ENCODE peak calls at places on chromosomes 6 and 20, in four cellular contexts. W, N, M and C are unnamed samples.
A peak's percentile ranks its signal among the peaks of the same experiment; 100 is the strongest.

GRCh38 chr6:126888727-126889725 is 229.4 kb upstream of the RSPO3 start:
- DNase-seq in W (no peak), N (no peak), M (no peak), C (no peak)

GRCh38 chr6:125948455-125948854 is 8.1 kb upstream of the HINT3 start:
- DNase-seq in W (no peak), N (no peak), M (no peak), C (no peak)

GRCh38 chr6:96249748-96250147 is 234.0 kb downstream of the FUT9 start:
- DNase-seq in W (no peak), N (no peak), M (no peak), C (no peak)

GRCh38 chr6:17392978-17393334 is 439 bp upstream of the CAP2 start:
- DNase-seq in W (no peak), N (no peak), M (no peak), C (no peak)

GRCh38 chr6:903746-904145 is 210.8 kb upstream of the EXOC2 start:
- DNase-seq in W (no peak), N (no peak), M (no peak), C (no peak)

GRCh38 chr6:21597706-21598273 is 4.2 kb downstream of the SOX4 start:
- DNase-seq in W (no peak), N (no peak), M (no peak), C (no peak)

GRCh38 chr6:5116243-5116991 is 31.3 kb downstream of the PPP1R3G start:
- DNase-seq in W (no peak), N (no peak), M (no peak), C (no peak)

GRCh38 chr6:85641916-85642773 is 541 bp downstream of the SYNCRIP start:
- DNase-seq in W (peak; percentile 68), N (peak; percentile 19), M (peak; percentile 57), C (peak; percentile 14)

GRCh38 chr6:63997727-63998126 is 362.1 kb downstream of the PHF3 start:
- DNase-seq in W (no peak), N (no peak), M (no peak), C (no peak)

GRCh38 chr6:134980846-134981245 is 30.9 kb upstream of the ALDH8A1 start:
- DNase-seq in W (no peak), N (no peak), M (peak; percentile 25), C (no peak)

GRCh38 chr6:27280064-27280539 is 32.0 kb downstream of the POM121L2 start:
- DNase-seq in W (no peak), N (no peak), M (peak; percentile 72), C (peak; percentile 69)

DNA sequence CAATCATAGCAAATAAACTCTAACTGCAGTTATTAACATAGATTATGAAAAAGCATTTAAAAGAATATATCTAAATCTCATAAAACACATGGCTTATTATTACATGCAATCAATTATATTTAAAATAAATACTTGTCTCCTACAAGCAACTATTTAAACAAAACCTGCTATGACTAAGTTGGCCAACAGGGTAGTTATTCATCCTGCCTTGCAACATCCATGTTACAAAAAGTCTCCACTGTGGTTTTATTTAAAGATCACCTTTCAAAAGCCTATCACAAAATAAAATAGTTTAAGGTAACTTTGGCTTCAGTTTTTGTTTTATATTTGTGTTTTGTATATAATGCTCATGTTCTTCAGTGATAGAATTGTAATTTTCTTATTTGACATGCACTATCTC is 1127.0 kb upstream of the MAP3K7 start:
- DNase-seq in W (no peak), N (no peak), M (no peak), C (peak; percentile 36)
- TF ChIP-seq CTCF in W (no peak), N (no peak), M (no peak), C (peak; percentile 36)

DNA sequence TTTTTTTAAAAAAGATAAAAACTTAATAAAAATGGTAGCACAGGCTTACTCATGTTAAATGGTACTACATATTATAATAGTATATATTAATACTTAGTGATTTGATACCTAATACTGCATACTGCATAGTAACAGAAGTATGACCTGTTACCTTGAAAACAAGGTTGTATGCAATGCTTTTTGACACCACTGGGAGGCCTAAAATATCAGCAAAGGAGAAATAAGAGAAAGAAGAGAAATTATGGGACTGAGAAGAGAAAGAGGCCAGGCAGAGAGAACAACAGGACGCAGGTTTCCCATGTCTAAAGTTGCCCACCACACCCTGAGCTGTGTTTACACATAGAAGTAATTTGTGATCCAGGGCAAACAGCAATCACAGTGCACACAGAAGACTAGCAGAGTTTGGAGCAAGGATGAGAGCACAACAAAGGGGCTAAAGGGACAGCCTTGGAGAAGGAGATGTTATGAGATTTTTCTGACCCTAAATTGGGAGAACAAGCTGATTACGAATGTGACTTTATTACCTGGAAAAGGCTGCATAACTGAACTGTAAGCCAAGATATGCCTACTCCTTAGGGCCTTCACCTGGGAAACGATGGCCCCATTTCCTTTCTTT is 73.2 kb downstream of the ROS1 start:
- DNase-seq in W (no peak), N (no peak), M (no peak), C (peak; percentile 35)
- TF ChIP-seq CTCF in W (no peak), N (peak; percentile 33), M (no peak), C (peak; percentile 71)

GRCh38 chr6:103273048-103273447 is 1586.7 kb downstream of the HACE1 start:
- DNase-seq in W (no peak), N (no peak), M (peak; percentile 5), C (no peak)
- TF ChIP-seq CTCF in W (peak; percentile 29), N (no peak), M (no peak), C (peak; percentile 20)

DNA sequence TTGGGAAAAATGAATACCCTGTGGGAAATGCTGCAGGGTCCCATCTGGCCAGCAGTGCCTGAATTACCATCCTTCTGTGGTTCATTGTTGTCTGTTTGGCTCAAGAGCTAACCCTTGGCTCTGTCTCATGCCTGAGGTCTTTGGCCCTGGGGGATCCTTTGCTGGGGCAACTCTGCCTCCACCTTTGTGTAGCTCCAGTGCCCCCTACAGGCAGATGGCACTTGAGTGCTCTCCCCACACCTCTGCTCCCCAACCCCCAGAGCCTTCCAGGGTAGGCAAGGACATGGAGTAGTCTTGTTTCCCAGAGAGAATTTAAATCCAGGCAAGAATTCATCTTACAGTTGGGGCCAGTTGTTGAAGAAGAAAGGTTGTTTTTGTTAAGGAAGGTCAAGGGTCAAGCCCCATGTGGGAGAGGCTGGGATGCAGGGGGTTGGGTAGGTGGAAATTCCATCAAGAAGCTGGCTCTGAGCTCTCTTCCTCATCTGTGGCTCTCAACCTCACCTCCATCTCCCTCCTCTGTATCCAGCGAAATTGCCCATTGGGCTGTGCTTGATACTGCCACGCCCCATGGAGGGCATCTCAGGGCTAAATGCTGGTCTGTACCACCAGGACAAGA is 44.2 kb downstream of the ZNF831 start:
- DNase-seq in W (peak; percentile 73), N (peak; percentile 66), M (peak; percentile 63), C (no peak)
- TF ChIP-seq CTCF in W (peak; percentile 74), N (peak; percentile 93), M (peak; percentile 73), C (peak; percentile 60)

GRCh38 chr6:33248643-33248931 is 23.1 kb downstream of the VPS52 start:
- DNase-seq in W (no peak), N (no peak), M (no peak), C (no peak)
- TF ChIP-seq CTCF in W (peak; percentile 32), N (no peak), M (no peak), C (no peak)

GRCh38 chr6:156559151-156559690 is 218.0 kb upstream of the ARID1B start:
- DNase-seq in W (no peak), N (no peak), M (no peak), C (no peak)
- TF ChIP-seq CTCF in W (no peak), N (no peak), M (no peak), C (no peak)